ENCODE peak calls at places on chromosome 6, in five cellular contexts. One of them, this sample, is unnamed.

GRCh38 chr6:56263586-56264295 is 16.4 kb upstream of the COL21A1 start:
- DNase-seq in pancreas: no peak
- DNase-seq in A549: no peak
- DNase-seq in heart right ventricle: no peak
- DNase-seq in epithelial cell of esophagus: no peak
- DNase-seq in this sample: no peak

GRCh38 chr6:63441266-63441956 is 121.6 kb upstream of the LGSN start:
- DNase-seq in pancreas: no peak
- DNase-seq in A549: peak
- DNase-seq in heart right ventricle: no peak
- DNase-seq in epithelial cell of esophagus: no peak
- DNase-seq in this sample: no peak

GRCh38 chr6:50884364-50884763 is 65.7 kb downstream of the TFAP2B start:
- DNase-seq in pancreas: no peak
- DNase-seq in A549: no peak
- DNase-seq in heart right ventricle: no peak
- DNase-seq in epithelial cell of esophagus: no peak
- DNase-seq in this sample: no peak

GRCh38 chr6:36032245-36032644 is 4.6 kb downstream of the MAPK14 start:
- DNase-seq in pancreas: no peak
- DNase-seq in A549: no peak
- DNase-seq in heart right ventricle: no peak
- DNase-seq in epithelial cell of esophagus: no peak
- DNase-seq in this sample: no peak

GRCh38 chr6:115078555-115078954 is 735.7 kb upstream of the HS3ST5 start:
- DNase-seq in pancreas: no peak
- DNase-seq in A549: no peak
- DNase-seq in heart right ventricle: no peak
- DNase-seq in epithelial cell of esophagus: no peak
- DNase-seq in this sample: no peak

GRCh38 chr6:65760285-65760684 is 53.3 kb upstream of the EYS start:
- DNase-seq in pancreas: no peak
- DNase-seq in A549: peak
- DNase-seq in heart right ventricle: no peak
- DNase-seq in epithelial cell of esophagus: peak
- DNase-seq in this sample: no peak

GRCh38 chr6:38353310-38354032 is 286.3 kb downstream of the BTBD9 start:
- DNase-seq in pancreas: no peak
- DNase-seq in A549: no peak
- DNase-seq in heart right ventricle: no peak
- DNase-seq in epithelial cell of esophagus: no peak
- DNase-seq in this sample: no peak

GRCh38 chr6:159097256-159097655 is 52.5 kb upstream of the TAGAP start:
- DNase-seq in pancreas: no peak
- DNase-seq in A549: no peak
- DNase-seq in heart right ventricle: no peak
- DNase-seq in epithelial cell of esophagus: no peak
- DNase-seq in this sample: no peak

GRCh38 chr6:37485259-37485658 is 14.4 kb downstream of the CCDC167 start:
- DNase-seq in pancreas: no peak
- DNase-seq in A549: peak
- DNase-seq in heart right ventricle: no peak
- DNase-seq in epithelial cell of esophagus: no peak
- DNase-seq in this sample: no peak

GRCh38 chr6:11613858-11614257 is 76.3 kb downstream of the TMEM170B start:
- DNase-seq in pancreas: no peak
- DNase-seq in A549: peak
- DNase-seq in heart right ventricle: no peak
- DNase-seq in epithelial cell of esophagus: peak
- DNase-seq in this sample: peak

GRCh38 chr6:169070506-169071176 is 183.0 kb downstream of the THBS2 start:
- DNase-seq in pancreas: no peak
- DNase-seq in A549: peak
- DNase-seq in heart right ventricle: peak
- DNase-seq in epithelial cell of esophagus: peak
- DNase-seq in this sample: peak

GRCh38 chr6:143501851-143502250 is 9.7 kb downstream of the FUCA2 start:
- DNase-seq in pancreas: no peak
- DNase-seq in A549: no peak
- DNase-seq in heart right ventricle: no peak
- DNase-seq in epithelial cell of esophagus: no peak
- DNase-seq in this sample: no peak
- TF ChIP-seq CTCF in pancreas: no peak
- TF ChIP-seq CTCF in A549: no peak
- TF ChIP-seq CTCF in heart right ventricle: no peak
- TF ChIP-seq CTCF in epithelial cell of esophagus: no peak
- TF ChIP-seq CTCF in this sample: no peak

DNA sequence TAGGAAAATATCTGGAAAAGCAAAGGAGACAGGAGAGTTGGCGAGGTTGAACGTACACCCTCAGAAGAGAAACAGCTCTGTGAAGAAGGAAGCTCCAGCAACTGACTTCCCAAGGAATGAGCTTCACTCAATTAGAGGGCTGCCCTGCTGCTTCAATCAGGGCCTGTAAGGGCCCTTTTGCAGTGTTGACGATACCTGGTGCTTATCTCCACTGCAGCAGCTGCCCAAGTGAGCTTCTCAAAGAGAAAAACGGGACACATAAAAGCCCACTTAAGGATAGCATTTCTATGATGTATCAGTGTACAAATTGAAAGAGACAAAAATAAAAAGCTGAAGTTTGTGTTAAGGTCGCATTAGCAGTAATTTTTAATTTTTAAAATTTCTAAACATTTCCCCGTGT is 16.4 kb downstream of the SEC63 start:
- DNase-seq in pancreas: no peak
- DNase-seq in A549: no peak
- DNase-seq in heart right ventricle: no peak
- DNase-seq in epithelial cell of esophagus: no peak
- DNase-seq in this sample: no peak
- H3K4me3 ChIP-seq in pancreas: no peak
- H3K4me3 ChIP-seq in A549: no peak
- H3K4me3 ChIP-seq in heart right ventricle: no peak
- H3K4me3 ChIP-seq in epithelial cell of esophagus: no peak
- H3K4me3 ChIP-seq in this sample: no peak

DNA sequence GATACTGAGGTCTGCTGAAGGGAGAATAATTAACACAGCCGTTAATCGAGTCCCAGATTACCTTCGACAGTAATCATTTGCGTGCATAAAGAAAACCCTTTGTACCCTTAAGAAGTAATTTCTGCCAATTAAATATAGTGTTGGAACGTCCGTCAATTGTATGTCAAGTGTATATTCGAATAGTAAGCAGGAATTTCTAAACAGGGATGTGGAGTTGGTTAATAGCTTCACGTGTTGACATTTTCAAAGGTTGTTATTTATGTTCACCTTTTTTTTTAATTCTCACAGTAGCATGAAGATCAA is 798 bp upstream of the SNAP91 start:
- DNase-seq in pancreas: no peak
- DNase-seq in A549: no peak
- DNase-seq in heart right ventricle: no peak
- DNase-seq in epithelial cell of esophagus: no peak
- DNase-seq in this sample: no peak
- TF ChIP-seq CTCF in pancreas: no peak
- TF ChIP-seq CTCF in A549: no peak
- TF ChIP-seq CTCF in heart right ventricle: no peak
- TF ChIP-seq CTCF in epithelial cell of esophagus: no peak
- TF ChIP-seq CTCF in this sample: no peak

DNA sequence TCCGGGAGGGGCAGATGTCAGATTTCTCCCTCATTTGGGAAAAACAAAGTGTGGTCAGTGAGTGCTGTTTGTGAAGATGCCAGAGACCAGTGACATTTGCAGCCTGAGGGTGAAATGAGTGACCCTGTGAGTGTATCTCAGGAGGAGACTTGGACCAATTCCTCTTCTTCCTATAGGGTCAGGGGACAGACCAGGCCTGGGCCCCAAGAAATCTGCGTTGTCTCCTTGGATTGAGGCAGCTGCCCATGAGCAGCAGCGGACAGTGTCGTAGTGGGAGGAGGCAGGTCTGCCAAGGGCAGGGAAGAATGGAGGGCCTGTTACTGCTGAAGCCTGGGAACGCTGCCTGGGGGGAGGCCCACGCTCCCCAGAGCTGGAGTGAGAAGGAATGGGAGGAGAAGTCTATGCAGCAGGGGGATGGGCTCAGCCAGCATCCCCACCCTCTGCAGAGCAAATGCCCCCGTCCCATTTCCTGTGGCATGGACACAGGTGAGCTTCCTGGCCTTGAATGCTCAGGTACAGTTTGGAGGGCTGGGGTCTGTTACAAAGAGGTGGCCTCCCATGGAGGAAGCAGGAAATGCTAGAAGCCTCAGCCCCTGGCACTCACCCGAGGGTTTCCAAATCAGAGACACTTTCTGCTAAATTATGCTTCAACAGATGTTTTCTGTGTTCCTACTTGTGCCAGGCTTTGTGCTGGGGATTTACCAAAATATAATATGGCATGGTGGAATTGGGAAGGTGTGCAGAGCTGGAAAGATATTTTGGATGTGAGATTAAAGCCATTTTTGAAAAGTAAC is 29.8 kb downstream of the DAAM2 start:
- DNase-seq in pancreas: no peak
- DNase-seq in A549: no peak
- DNase-seq in heart right ventricle: peak
- DNase-seq in epithelial cell of esophagus: no peak
- DNase-seq in this sample: no peak
- H3K4me3 ChIP-seq in pancreas: no peak
- H3K4me3 ChIP-seq in A549: no peak
- H3K4me3 ChIP-seq in heart right ventricle: peak
- H3K4me3 ChIP-seq in epithelial cell of esophagus: no peak
- H3K4me3 ChIP-seq in this sample: peak

This sample was measured in AG04449.